ENCODE peak calls at places on chromosomes 13 and 19, in four cellular contexts. D, P, Y and O are unnamed samples.

GRCh38 chr13:113623491-113624234 is 34.3 kb downstream of the ATP4B start:
- DNase-seq in D (no peak), P (peak), Y (no peak), O (no peak)

GRCh38 chr13:32491028-32491427 is 47.6 kb downstream of the N4BP2L2 start:
- DNase-seq in D (no peak), P (no peak), Y (no peak), O (no peak)

GRCh38 chr19:36101550-36102327 is 9.2 kb upstream of the OVOL3 start:
- DNase-seq in D (no peak), P (no peak), Y (no peak), O (no peak)

GRCh38 chr19:12665281-12665573 is 1.3 kb downstream of the MAN2B1 start:
- DNase-seq in D (no peak), P (no peak), Y (peak), O (peak)

GRCh38 chr13:34411881-34412280 is 530.2 kb upstream of the NBEA start:
- DNase-seq in D (no peak), P (no peak), Y (no peak), O (no peak)

GRCh38 chr19:40200352-40201099 is 9.3 kb downstream of the MAP3K10 start:
- DNase-seq in D (no peak), P (no peak), Y (no peak), O (no peak)

GRCh38 chr13:106480511-106480910 is 55.0 kb downstream of the EFNB2 start:
- DNase-seq in D (no peak), P (no peak), Y (no peak), O (no peak)

GRCh38 chr13:21095311-21095710 is 33.9 kb upstream of the LATS2 start:
- DNase-seq in D (no peak), P (no peak), Y (no peak), O (no peak)

GRCh38 chr19:33441828-33442227 is 68.3 kb downstream of the CEBPG start:
- DNase-seq in D (no peak), P (no peak), Y (no peak), O (no peak)

GRCh38 chr19:10450853-10451609 is 30.7 kb downstream of the PDE4A start:
- DNase-seq in D (no peak), P (no peak), Y (no peak), O (no peak)

GRCh38 chr13:27131202-27131623 is 40.4 kb downstream of the USP12 start:
- DNase-seq in D (peak), P (no peak), Y (no peak), O (no peak)

GRCh38 chr19:13621413-13621812 is 115.1 kb upstream of the CACNA1A start:
- DNase-seq in D (peak), P (no peak), Y (no peak), O (no peak)

GRCh38 chr19:41083516-41083915 is 4.7 kb upstream of the CYP2A13 start:
- DNase-seq in D (no peak), P (no peak), Y (no peak), O (no peak)

GRCh38 chr19:51081476-51081875 is 1.2 kb downstream of the KLK14 start:
- DNase-seq in D (no peak), P (no peak), Y (no peak), O (no peak)

GRCh38 chr19:3604987-3605343 is 1.7 kb downstream of the TBXA2R start:
- DNase-seq in D (no peak), P (no peak), Y (no peak), O (no peak)

GRCh38 chr19:13299838-13300237 is 149.6 kb downstream of the IER2 start:
- DNase-seq in D (no peak), P (no peak), Y (no peak), O (no peak)

GRCh38 chr13:55234311-55234710 is 1906.4 kb upstream of the PRR20A start:
- DNase-seq in D (no peak), P (no peak), Y (no peak), O (no peak)

GRCh38 chr19:49881672-49882394 is 4.3 kb downstream of the TBC1D17 start:
- DNase-seq in D (no peak), P (no peak), Y (no peak), O (no peak)

GRCh38 chr19:50959731-50960500 is 7.1 kb upstream of the KLK5 start:
- DNase-seq in D (no peak), P (no peak), Y (no peak), O (no peak)

GRCh38 chr13:94093652-94094310 is 385.7 kb downstream of the DCT start:
- DNase-seq in D (no peak), P (no peak), Y (no peak), O (no peak)

GRCh38 chr13:41674246-41674645 is 216.9 kb downstream of the RGCC start:
- DNase-seq in D (no peak), P (no peak), Y (no peak), O (no peak)

GRCh38 chr19:48442116-48443035 is 3.4 kb upstream of the GRWD1 start:
- DNase-seq in D (no peak), P (no peak), Y (no peak), O (no peak)

GRCh38 chr13:49409008-49409407 is 34.9 kb downstream of the CAB39L start:
- DNase-seq in D (no peak), P (no peak), Y (no peak), O (no peak)

GRCh38 chr13:44243198-44243852 is 130.3 kb upstream of the SERP2 start:
- DNase-seq in D (no peak), P (peak), Y (peak), O (peak)